ENCODE peak calls at places on chromosomes 7 and 10, in ten cellular contexts. T, A, V, H, P, U, N, R, C and I are unnamed samples.

GRCh38 chr10:74929197-74929596 is 102.8 kb downstream of the KAT6B start:
- DNase-seq in T (no peak), P (no peak), H (no peak), C (no peak), V (no peak), U (no peak), N (no peak), A (no peak), R (peak; percentile 73), I (no peak)

GRCh38 chr7:80885774-80886173 is 33.1 kb downstream of the SEMA3C start:
- DNase-seq in P (no peak), T (no peak), N (no peak), V (no peak), A (no peak), C (no peak), R (no peak), H (no peak), U (no peak), I (no peak)

GRCh38 chr10:34137955-34138354 is 677.1 kb downstream of the PARD3 start:
- DNase-seq in H (no peak), U (no peak), T (no peak), V (no peak), C (no peak), P (no peak), A (no peak), N (no peak), R (no peak), I (no peak)

GRCh38 chr7:44244282-44244681 is 43.5 kb downstream of the YKT6 start:
- DNase-seq in H (no peak), T (no peak), U (peak; percentile 72), N (no peak), P (no peak), A (peak; percentile 38), R (no peak), C (peak; percentile 58), V (peak; percentile 64), I (no peak)

GRCh38 chr10:71393841-71394475 is 2.8 kb upstream of the CDH23 start:
- DNase-seq in H (no peak), N (no peak), A (no peak), T (no peak), P (no peak), C (no peak), U (no peak), V (no peak), R (no peak), I (no peak)

GRCh38 chr7:127822822-127823508 is 171.0 kb downstream of the SND1 start:
- DNase-seq in A (no peak), H (no peak), P (no peak), R (no peak), U (no peak), V (no peak), T (no peak), N (no peak), C (no peak), I (no peak)

GRCh38 chr7:96826089-96826488 is 116.4 kb upstream of the SEM1 start:
- DNase-seq in U (no peak), V (no peak), T (no peak), A (no peak), R (no peak), N (no peak), P (no peak), C (no peak), H (no peak), I (no peak)

GRCh38 chr10:62037166-62037831 is 135.8 kb downstream of the ARID5B start:
- DNase-seq in H (peak; percentile 21), C (no peak), R (peak; percentile 86), V (no peak), P (no peak), T (no peak), A (no peak), U (no peak), N (no peak), I (peak; percentile 40)